ENCODE peak calls at places on chromosomes 7 and 10, in six cellular contexts. U, G, T, Z, W and V are unnamed samples.

GRCh38 chr10:106044511-106044910 is 1120.0 kb downstream of the SORCS1 start:
- DNase-seq in W (no peak), U (no peak), G (no peak), Z (no peak), T (no peak), V (no peak)

GRCh38 chr10:113169853-113170455 is 219.9 kb downstream of the TCF7L2 start:
- DNase-seq in T (no peak), U (no peak), W (no peak), Z (peak; percentile 7), G (no peak), V (peak; percentile 35)

GRCh38 chr10:21315321-21316220 is 209.9 kb downstream of the SKIDA1 start:
- DNase-seq in G (peak; percentile 72), Z (no peak), W (peak; percentile 87), T (no peak), U (peak; percentile 66), V (no peak)

GRCh38 chr7:17546206-17546998 is 247.9 kb downstream of the AHR start:
- DNase-seq in U (no peak), Z (no peak), W (no peak), T (no peak), G (peak; percentile 67), V (no peak)

GRCh38 chr10:133379152-133379800 is at the start of gene PAOX:
- DNase-seq in G (peak; percentile 70), U (peak; percentile 86), T (peak; percentile 65), W (peak; percentile 82), Z (peak; percentile 54), V (peak; percentile 83)

GRCh38 chr7:159025161-159025779 is 119.4 kb downstream of the VIPR2 start:
- DNase-seq in W (no peak), G (peak; percentile 14), U (no peak), T (no peak), Z (no peak), V (no peak)

GRCh38 chr7:137975223-137975622 is 26.7 kb downstream of the CREB3L2 start:
- DNase-seq in T (no peak), U (peak; percentile 63), G (peak; percentile 57), W (peak; percentile 56), Z (no peak), V (peak; percentile 30)

GRCh38 chr10:113175756-113176651 is 226.0 kb downstream of the TCF7L2 start:
- DNase-seq in T (no peak), G (no peak), Z (no peak), U (no peak), W (no peak), V (no peak)

GRCh38 chr10:16519908-16520861 is 1.5 kb downstream of the C1QL3 start:
- DNase-seq in G (no peak), Z (no peak), W (no peak), T (no peak), U (no peak), V (no peak)

GRCh38 chr7:139702811-139703467 is 74.9 kb downstream of the HIPK2 start:
- DNase-seq in G (no peak), Z (no peak), T (no peak), W (no peak), U (no peak), V (no peak)

GRCh38 chr10:75755528-75755927 is 324.1 kb downstream of the LRMDA start:
- DNase-seq in W (no peak), G (no peak), Z (no peak), T (no peak), U (no peak), V (no peak)

GRCh38 chr10:132942101-132942739 is at the start of gene CFAP46:
- DNase-seq in W (peak; percentile 74), T (no peak), G (peak; percentile 60), U (peak; percentile 70), Z (peak; percentile 23), V (peak; percentile 80)

GRCh38 chr7:116630932-116631449 is 41.0 kb upstream of the MET start:
- DNase-seq in G (peak; percentile 89), Z (no peak), W (no peak), T (no peak), U (peak; percentile 96), V (no peak)

GRCh38 chr10:73589538-73590126 is 1.5 kb downstream of the USP54 start:
- DNase-seq in T (no peak), U (no peak), Z (no peak), G (peak; percentile 62), W (no peak), V (no peak)

GRCh38 chr7:158255156-158255555 is 332.5 kb downstream of the PTPRN2 start:
- DNase-seq in U (peak; percentile 39), W (peak; percentile 5), G (no peak), T (no peak), Z (no peak), V (no peak)

GRCh38 chr7:9488555-9488954 is 1055.1 kb downstream of the NXPH1 start:
- DNase-seq in T (no peak), G (peak; percentile 55), U (no peak), Z (no peak), W (no peak), V (no peak)

GRCh38 chr7:130409722-130410072 is 29.4 kb downstream of the CPA1 start:
- DNase-seq in W (no peak), G (no peak), Z (no peak), T (no peak), U (no peak), V (no peak)

GRCh38 chr7:55362927-55363326 is 2.2 kb upstream of the LANCL2 start:
- DNase-seq in U (no peak), G (no peak), Z (no peak), W (no peak), T (no peak), V (no peak)

GRCh38 chr10:127426746-127427145 is 122.4 kb upstream of the NPS start:
- DNase-seq in G (no peak), W (no peak), U (no peak), Z (no peak), T (no peak), V (no peak)

GRCh38 chr7:22333680-22334141 is 23.2 kb downstream of the RAPGEF5 start:
- DNase-seq in Z (no peak), U (no peak), W (no peak), G (no peak), T (no peak), V (no peak)

GRCh38 chr10:28266449-28267224 is 36.2 kb downstream of the MPP7 start:
- DNase-seq in U (no peak), W (no peak), Z (no peak), G (no peak), T (no peak), V (no peak)

GRCh38 chr10:9681655-9682054 is 1336.0 kb upstream of the CELF2 start:
- DNase-seq in G (no peak), U (no peak), T (no peak), Z (no peak), W (no peak), V (no peak)

GRCh38 chr7:47145326-47145725 is 436.6 kb downstream of the TNS3 start:
- DNase-seq in G (no peak), W (no peak), T (no peak), Z (no peak), U (no peak), V (no peak)